ENCODE peak calls at places on chromosomes 7 and 10, in six cellular contexts. One of them, this sample, is unnamed.

GRCh38 chr7:118311121-118311803 is 86.8 kb downstream of the ANKRD7 start:
- DNase-seq in HT-29: no peak
- DNase-seq in stimulated activated CD4-positive, alpha-beta T cell treated with anti-CD3 and anti-CD28 coated beads, Interleukin-2, amount 100 ng/mL, for 4 hours: no peak
- DNase-seq in Ammon's horn: no peak
- DNase-seq in AG08395: no peak
- DNase-seq in stimulated activated naive CD4-positive, alpha-beta T cell treated with Interleukin-2 at 50 U/mL for 16 hours: no peak
- DNase-seq in this sample: no peak

GRCh38 chr7:37729160-37729559 is 45.6 kb downstream of the GPR141 start:
- DNase-seq in HT-29: no peak
- DNase-seq in stimulated activated CD4-positive, alpha-beta T cell treated with anti-CD3 and anti-CD28 coated beads, Interleukin-2, amount 100 ng/mL, for 4 hours: no peak
- DNase-seq in Ammon's horn: no peak
- DNase-seq in AG08395: no peak
- DNase-seq in stimulated activated naive CD4-positive, alpha-beta T cell treated with Interleukin-2 at 50 U/mL for 16 hours: no peak
- DNase-seq in this sample: no peak

GRCh38 chr7:22726345-22726848 is 603 bp upstream of the IL6 start:
- DNase-seq in HT-29: peak; percentile 69
- DNase-seq in stimulated activated CD4-positive, alpha-beta T cell treated with anti-CD3 and anti-CD28 coated beads, Interleukin-2, amount 100 ng/mL, for 4 hours: peak; percentile 19
- DNase-seq in Ammon's horn: peak; percentile 65
- DNase-seq in AG08395: peak; percentile 66
- DNase-seq in stimulated activated naive CD4-positive, alpha-beta T cell treated with Interleukin-2 at 50 U/mL for 16 hours: peak; percentile 17
- DNase-seq in this sample: peak; percentile 72

GRCh38 chr10:3090388-3090787 is 23.0 kb downstream of the PFKP start:
- DNase-seq in HT-29: no peak
- DNase-seq in stimulated activated CD4-positive, alpha-beta T cell treated with anti-CD3 and anti-CD28 coated beads, Interleukin-2, amount 100 ng/mL, for 4 hours: no peak
- DNase-seq in Ammon's horn: no peak
- DNase-seq in AG08395: no peak
- DNase-seq in stimulated activated naive CD4-positive, alpha-beta T cell treated with Interleukin-2 at 50 U/mL for 16 hours: no peak
- DNase-seq in this sample: no peak

GRCh38 chr7:17557305-17557704 is 258.9 kb downstream of the AHR start:
- DNase-seq in HT-29: no peak
- DNase-seq in stimulated activated CD4-positive, alpha-beta T cell treated with anti-CD3 and anti-CD28 coated beads, Interleukin-2, amount 100 ng/mL, for 4 hours: no peak
- DNase-seq in Ammon's horn: no peak
- DNase-seq in AG08395: no peak
- DNase-seq in stimulated activated naive CD4-positive, alpha-beta T cell treated with Interleukin-2 at 50 U/mL for 16 hours: no peak
- DNase-seq in this sample: no peak

GRCh38 chr10:116598326-116598725 is 7.6 kb downstream of the PNLIPRP1 start:
- DNase-seq in HT-29: no peak
- DNase-seq in stimulated activated CD4-positive, alpha-beta T cell treated with anti-CD3 and anti-CD28 coated beads, Interleukin-2, amount 100 ng/mL, for 4 hours: no peak
- DNase-seq in Ammon's horn: no peak
- DNase-seq in AG08395: no peak
- DNase-seq in stimulated activated naive CD4-positive, alpha-beta T cell treated with Interleukin-2 at 50 U/mL for 16 hours: no peak
- DNase-seq in this sample: no peak

GRCh38 chr10:69361303-69361614 is 55.5 kb downstream of the TACR2 start:
- DNase-seq in HT-29: no peak
- DNase-seq in stimulated activated CD4-positive, alpha-beta T cell treated with anti-CD3 and anti-CD28 coated beads, Interleukin-2, amount 100 ng/mL, for 4 hours: no peak
- DNase-seq in Ammon's horn: no peak
- DNase-seq in AG08395: no peak
- DNase-seq in stimulated activated naive CD4-positive, alpha-beta T cell treated with Interleukin-2 at 50 U/mL for 16 hours: no peak
- DNase-seq in this sample: peak; percentile 53

GRCh38 chr7:105224884-105225651 is 163.7 kb downstream of the SRPK2 start:
- DNase-seq in HT-29: peak; percentile 46
- DNase-seq in stimulated activated CD4-positive, alpha-beta T cell treated with anti-CD3 and anti-CD28 coated beads, Interleukin-2, amount 100 ng/mL, for 4 hours: no peak
- DNase-seq in Ammon's horn: peak; percentile 59
- DNase-seq in AG08395: peak; percentile 88
- DNase-seq in stimulated activated naive CD4-positive, alpha-beta T cell treated with Interleukin-2 at 50 U/mL for 16 hours: no peak
- DNase-seq in this sample: no peak

GRCh38 chr10:95559466-95559865 is 1.7 kb downstream of the SORBS1 start:
- DNase-seq in HT-29: no peak
- DNase-seq in stimulated activated CD4-positive, alpha-beta T cell treated with anti-CD3 and anti-CD28 coated beads, Interleukin-2, amount 100 ng/mL, for 4 hours: no peak
- DNase-seq in Ammon's horn: peak; percentile 28
- DNase-seq in AG08395: no peak
- DNase-seq in stimulated activated naive CD4-positive, alpha-beta T cell treated with Interleukin-2 at 50 U/mL for 16 hours: no peak
- DNase-seq in this sample: peak; percentile 61

GRCh38 chr10:51367120-51367519 is 292.8 kb downstream of the PRKG1 start:
- DNase-seq in HT-29: no peak
- DNase-seq in stimulated activated CD4-positive, alpha-beta T cell treated with anti-CD3 and anti-CD28 coated beads, Interleukin-2, amount 100 ng/mL, for 4 hours: no peak
- DNase-seq in Ammon's horn: no peak
- DNase-seq in AG08395: no peak
- DNase-seq in stimulated activated naive CD4-positive, alpha-beta T cell treated with Interleukin-2 at 50 U/mL for 16 hours: no peak
- DNase-seq in this sample: no peak

GRCh38 chr10:124569623-124570470 is 108.2 kb downstream of the LHPP start:
- DNase-seq in HT-29: no peak
- DNase-seq in stimulated activated CD4-positive, alpha-beta T cell treated with anti-CD3 and anti-CD28 coated beads, Interleukin-2, amount 100 ng/mL, for 4 hours: no peak
- DNase-seq in Ammon's horn: no peak
- DNase-seq in AG08395: no peak
- DNase-seq in stimulated activated naive CD4-positive, alpha-beta T cell treated with Interleukin-2 at 50 U/mL for 16 hours: no peak
- DNase-seq in this sample: peak; percentile 1

GRCh38 chr7:94632338-94633024 is 23.5 kb downstream of the SGCE start:
- DNase-seq in HT-29: no peak
- DNase-seq in stimulated activated CD4-positive, alpha-beta T cell treated with anti-CD3 and anti-CD28 coated beads, Interleukin-2, amount 100 ng/mL, for 4 hours: no peak
- DNase-seq in Ammon's horn: no peak
- DNase-seq in AG08395: peak; percentile 42
- DNase-seq in stimulated activated naive CD4-positive, alpha-beta T cell treated with Interleukin-2 at 50 U/mL for 16 hours: no peak
- DNase-seq in this sample: no peak

GRCh38 chr10:59047180-59047579 is 129.3 kb upstream of the PHYHIPL start:
- DNase-seq in HT-29: peak; percentile 17
- DNase-seq in stimulated activated CD4-positive, alpha-beta T cell treated with anti-CD3 and anti-CD28 coated beads, Interleukin-2, amount 100 ng/mL, for 4 hours: no peak
- DNase-seq in Ammon's horn: no peak
- DNase-seq in AG08395: no peak
- DNase-seq in stimulated activated naive CD4-positive, alpha-beta T cell treated with Interleukin-2 at 50 U/mL for 16 hours: no peak
- DNase-seq in this sample: no peak

GRCh38 chr10:112875474-112876267 is 74.4 kb upstream of the TCF7L2 start:
- DNase-seq in HT-29: peak; percentile 64
- DNase-seq in stimulated activated CD4-positive, alpha-beta T cell treated with anti-CD3 and anti-CD28 coated beads, Interleukin-2, amount 100 ng/mL, for 4 hours: no peak
- DNase-seq in Ammon's horn: no peak
- DNase-seq in AG08395: peak; percentile 28
- DNase-seq in stimulated activated naive CD4-positive, alpha-beta T cell treated with Interleukin-2 at 50 U/mL for 16 hours: no peak
- DNase-seq in this sample: no peak

GRCh38 chr7:139784643-139785042 is 6.8 kb upstream of the HIPK2 start:
- DNase-seq in HT-29: no peak
- DNase-seq in stimulated activated CD4-positive, alpha-beta T cell treated with anti-CD3 and anti-CD28 coated beads, Interleukin-2, amount 100 ng/mL, for 4 hours: no peak
- DNase-seq in Ammon's horn: no peak
- DNase-seq in AG08395: no peak
- DNase-seq in stimulated activated naive CD4-positive, alpha-beta T cell treated with Interleukin-2 at 50 U/mL for 16 hours: no peak
- DNase-seq in this sample: no peak

GRCh38 chr10:61623101-61623500 is 39.6 kb upstream of the CABCOCO1 start:
- DNase-seq in HT-29: no peak
- DNase-seq in stimulated activated CD4-positive, alpha-beta T cell treated with anti-CD3 and anti-CD28 coated beads, Interleukin-2, amount 100 ng/mL, for 4 hours: no peak
- DNase-seq in Ammon's horn: peak; percentile 65
- DNase-seq in AG08395: no peak
- DNase-seq in stimulated activated naive CD4-positive, alpha-beta T cell treated with Interleukin-2 at 50 U/mL for 16 hours: no peak
- DNase-seq in this sample: no peak

GRCh38 chr7:74473116-74473515 is 19.4 kb downstream of the GTF2IRD1 start:
- DNase-seq in HT-29: peak; percentile 19
- DNase-seq in stimulated activated CD4-positive, alpha-beta T cell treated with anti-CD3 and anti-CD28 coated beads, Interleukin-2, amount 100 ng/mL, for 4 hours: no peak
- DNase-seq in Ammon's horn: no peak
- DNase-seq in AG08395: no peak
- DNase-seq in stimulated activated naive CD4-positive, alpha-beta T cell treated with Interleukin-2 at 50 U/mL for 16 hours: no peak
- DNase-seq in this sample: no peak

GRCh38 chr10:5447611-5448071 is 35.3 kb downstream of the NET1 start:
- DNase-seq in HT-29: peak; percentile 65
- DNase-seq in stimulated activated CD4-positive, alpha-beta T cell treated with anti-CD3 and anti-CD28 coated beads, Interleukin-2, amount 100 ng/mL, for 4 hours: no peak
- DNase-seq in Ammon's horn: no peak
- DNase-seq in AG08395: no peak
- DNase-seq in stimulated activated naive CD4-positive, alpha-beta T cell treated with Interleukin-2 at 50 U/mL for 16 hours: no peak
- DNase-seq in this sample: no peak

GRCh38 chr10:103638948-103639347 is 145.4 kb downstream of the NEURL1 start:
- DNase-seq in HT-29: no peak
- DNase-seq in stimulated activated CD4-positive, alpha-beta T cell treated with anti-CD3 and anti-CD28 coated beads, Interleukin-2, amount 100 ng/mL, for 4 hours: no peak
- DNase-seq in Ammon's horn: no peak
- DNase-seq in AG08395: no peak
- DNase-seq in stimulated activated naive CD4-positive, alpha-beta T cell treated with Interleukin-2 at 50 U/mL for 16 hours: no peak
- DNase-seq in this sample: no peak

GRCh38 chr7:38398725-38399321 is 125.4 kb upstream of the TARP start:
- DNase-seq in HT-29: peak; percentile 70
- DNase-seq in stimulated activated CD4-positive, alpha-beta T cell treated with anti-CD3 and anti-CD28 coated beads, Interleukin-2, amount 100 ng/mL, for 4 hours: peak; percentile 44
- DNase-seq in Ammon's horn: peak; percentile 72
- DNase-seq in AG08395: peak; percentile 72
- DNase-seq in stimulated activated naive CD4-positive, alpha-beta T cell treated with Interleukin-2 at 50 U/mL for 16 hours: peak; percentile 24
- DNase-seq in this sample: peak; percentile 59

GRCh38 chr10:107391901-107392300 is 227.4 kb upstream of the SORCS1 start:
- DNase-seq in HT-29: no peak
- DNase-seq in stimulated activated CD4-positive, alpha-beta T cell treated with anti-CD3 and anti-CD28 coated beads, Interleukin-2, amount 100 ng/mL, for 4 hours: no peak
- DNase-seq in Ammon's horn: no peak
- DNase-seq in AG08395: no peak
- DNase-seq in stimulated activated naive CD4-positive, alpha-beta T cell treated with Interleukin-2 at 50 U/mL for 16 hours: no peak
- DNase-seq in this sample: no peak

GRCh38 chr7:27689045-27689877 is 26.6 kb upstream of the HIBADH start:
- DNase-seq in HT-29: peak; percentile 75
- DNase-seq in stimulated activated CD4-positive, alpha-beta T cell treated with anti-CD3 and anti-CD28 coated beads, Interleukin-2, amount 100 ng/mL, for 4 hours: no peak
- DNase-seq in Ammon's horn: peak; percentile 18
- DNase-seq in AG08395: no peak
- DNase-seq in stimulated activated naive CD4-positive, alpha-beta T cell treated with Interleukin-2 at 50 U/mL for 16 hours: no peak
- DNase-seq in this sample: no peak

GRCh38 chr10:24438800-24439199 is 229.9 kb downstream of the KIAA1217 start:
- DNase-seq in HT-29: no peak
- DNase-seq in stimulated activated CD4-positive, alpha-beta T cell treated with anti-CD3 and anti-CD28 coated beads, Interleukin-2, amount 100 ng/mL, for 4 hours: no peak
- DNase-seq in Ammon's horn: no peak
- DNase-seq in AG08395: no peak
- DNase-seq in stimulated activated naive CD4-positive, alpha-beta T cell treated with Interleukin-2 at 50 U/mL for 16 hours: no peak
- DNase-seq in this sample: no peak